ENCODE peak calls at places on chromosomes 7 and 10, in ten cellular contexts. Y, Q, S, A, M, W, B, D, K and J are unnamed samples.

GRCh38 chr10:484925-485661 is 204.4 kb downstream of the DIP2C start:
- DNase-seq in B (no peak), S (peak; percentile 43), M (no peak), Q (peak; percentile 7), D (no peak), W (no peak), K (no peak), A (peak; percentile 28), Y (peak; percentile 74), J (no peak)

GRCh38 chr7:51376420-51377092 is 59.9 kb upstream of the COBL start:
- DNase-seq in Y (no peak), Q (peak; percentile 91), A (peak; percentile 2), M (peak; percentile 55), S (no peak), D (peak; percentile 89), B (no peak), W (peak; percentile 66), K (no peak), J (no peak)

GRCh38 chr7:94205529-94205928 is 189.2 kb upstream of the COL1A2 start:
- DNase-seq in W (no peak), Q (no peak), K (no peak), D (no peak), S (no peak), B (no peak), M (peak; percentile 38), A (no peak), Y (no peak), J (no peak)

GRCh38 chr10:27258838-27259532 is 18.4 kb upstream of the ACBD5 start:
- DNase-seq in Q (no peak), K (peak; percentile 72), A (no peak), D (no peak), Y (no peak), S (no peak), B (no peak), W (peak; percentile 58), M (no peak), J (no peak)

GRCh38 chr7:40763319-40764287 is 628.8 kb downstream of the SUGCT start:
- DNase-seq in Y (no peak), B (peak; percentile 40), M (peak; percentile 14), A (peak; percentile 55), W (no peak), K (no peak), Q (peak; percentile 33), S (no peak), D (no peak), J (no peak)

GRCh38 chr10:96919785-96920425 is 87.8 kb downstream of the LCOR start:
- DNase-seq in K (no peak), Y (peak; percentile 24), D (no peak), S (no peak), B (peak; percentile 19), A (no peak), W (no peak), Q (no peak), M (peak; percentile 66), J (peak; percentile 76)

GRCh38 chr7:95245828-95246227 is 78.5 kb downstream of the PON1 start:
- DNase-seq in Y (no peak), B (no peak), Q (no peak), M (no peak), S (no peak), W (no peak), K (peak; percentile 16), A (no peak), D (no peak), J (no peak)

GRCh38 chr10:209357-209756 is 74.1 kb downstream of the ZMYND11 start:
- DNase-seq in A (peak; percentile 27), Y (no peak), K (peak; percentile 41), M (peak; percentile 28), W (no peak), S (no peak), D (peak; percentile 18), Q (peak; percentile 21), B (peak; percentile 18), J (no peak)

GRCh38 chr7:156999611-157000046 is 10.8 kb downstream of the MNX1 start:
- DNase-seq in B (no peak), K (peak; percentile 55), Q (no peak), Y (no peak), S (no peak), D (no peak), A (no peak), M (no peak), W (no peak), J (no peak)

GRCh38 chr7:19268737-19269136 is 123.5 kb upstream of the FERD3L start:
- DNase-seq in D (no peak), A (peak; percentile 35), S (no peak), K (no peak), Q (no peak), W (no peak), M (peak; percentile 30), B (peak; percentile 8), Y (no peak), J (no peak)

GRCh38 chr10:16965242-16965620 is 148.0 kb upstream of the RSU1 start:
- DNase-seq in K (no peak), M (no peak), W (no peak), S (no peak), Y (no peak), Q (no peak), D (no peak), A (no peak), B (no peak), J (no peak)

GRCh38 chr7:108246227-108246837 is 116.2 kb upstream of the LAMB4 start:
- DNase-seq in A (peak; percentile 98), Q (peak; percentile 93), W (peak; percentile 52), M (peak; percentile 98), Y (peak; percentile 27), D (peak; percentile 98), K (peak; percentile 8), B (peak; percentile 93), S (no peak), J (peak; percentile 92)

GRCh38 chr7:36819639-36820038 is 95.3 kb upstream of the AOAH start:
- DNase-seq in D (no peak), W (no peak), Y (no peak), S (no peak), Q (no peak), A (no peak), K (no peak), B (no peak), M (no peak), J (no peak)

GRCh38 chr7:55104707-55105433 is 86.1 kb downstream of the EGFR start:
- DNase-seq in S (no peak), B (no peak), A (peak; percentile 73), K (no peak), Y (no peak), M (peak; percentile 69), W (no peak), Q (no peak), D (no peak), J (peak; percentile 75)

GRCh38 chr10:76149602-76150138 is 718.2 kb downstream of the LRMDA start:
- DNase-seq in S (no peak), W (no peak), Y (no peak), M (no peak), A (no peak), B (no peak), Q (no peak), K (peak; percentile 36), D (no peak), J (no peak)
- TF ChIP-seq CTCF in S (no peak), W (no peak), Y (no peak), M (no peak), A (no peak), B (no peak), Q (no peak), K (no peak), D (no peak), J (no peak)

DNA sequence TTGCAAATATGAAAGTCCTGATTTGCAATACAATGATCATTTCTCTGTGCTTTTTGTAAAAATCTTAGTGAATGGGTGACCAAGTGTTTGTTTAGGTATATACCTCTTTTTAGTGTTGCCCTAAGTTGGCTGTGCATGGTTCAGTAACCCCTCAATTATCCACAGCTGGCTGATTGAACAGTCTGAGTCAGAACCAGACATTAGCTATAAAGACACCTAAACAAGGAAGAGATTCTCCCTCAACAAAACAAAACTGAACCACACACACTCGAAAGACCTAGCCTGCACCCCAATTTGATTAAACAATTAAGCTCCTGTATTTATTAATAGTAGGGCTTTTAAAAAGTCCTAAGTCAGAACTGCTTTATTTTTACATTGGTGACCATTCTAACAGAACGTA is 2.8 kb downstream of the RSBN1L start:
- DNase-seq in S (no peak), A (no peak), W (no peak), B (no peak), D (no peak), Q (no peak), Y (peak; percentile 78), M (no peak), K (no peak), J (no peak)
- H3K4me3 ChIP-seq in S (no peak overlapping the region), A (peak overlapping the region; percentile 92), W (peak overlapping the region; percentile 88), B (no peak overlapping the region), D (no peak overlapping the region), Q (peak overlapping the region; percentile 86), Y (peak overlapping the region; percentile 91), M (no peak overlapping the region), K (peak overlapping the region; percentile 98), J (peak overlapping the region; percentile 6)

DNA sequence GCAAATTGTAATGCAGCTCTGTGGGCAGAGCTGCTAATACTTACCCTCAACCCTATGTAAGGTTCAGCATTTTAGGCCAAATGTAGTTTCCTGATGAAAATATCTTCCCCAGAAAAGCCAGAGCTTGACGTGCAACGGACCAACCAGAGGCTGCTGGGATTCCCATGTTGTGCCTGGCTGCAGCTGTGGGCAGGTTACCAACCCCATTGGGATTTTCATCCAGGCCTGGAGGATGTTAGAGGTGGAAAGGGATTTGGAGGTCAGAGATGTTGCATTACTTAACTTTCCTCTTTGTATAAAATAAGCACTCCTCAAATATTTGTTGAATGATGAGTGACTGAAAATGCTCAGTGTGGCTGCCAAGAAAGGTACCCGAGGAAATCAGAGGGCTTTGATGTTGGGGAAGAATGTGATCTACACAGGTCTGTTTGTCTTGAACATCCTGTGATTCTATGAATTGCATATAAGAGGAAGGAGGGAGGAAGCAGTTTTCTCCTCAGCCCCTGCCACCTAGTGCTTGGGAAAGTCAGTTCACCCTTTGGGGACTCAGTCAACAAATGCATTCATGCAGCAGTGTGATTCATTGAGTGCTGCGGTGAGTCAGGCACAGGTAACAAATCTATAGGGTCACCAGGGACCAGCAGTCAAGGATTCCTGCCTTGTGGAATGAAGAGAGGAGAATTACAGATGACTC is 487.2 kb downstream of the RPS24 start:
- DNase-seq in M (peak; percentile 41), A (peak; percentile 42), S (no peak), W (peak; percentile 78), K (peak; percentile 57), Y (no peak), Q (peak; percentile 100), B (peak; percentile 49), D (peak; percentile 85), J (peak; percentile 48)
- TF ChIP-seq CTCF in M (peak; percentile 42), A (peak; percentile 52), S (no peak), W (peak; percentile 49), K (peak; percentile 58), Y (peak; percentile 3), Q (peak; percentile 99), B (peak; percentile 36), D (peak; percentile 56), J (peak; percentile 66)

DNA sequence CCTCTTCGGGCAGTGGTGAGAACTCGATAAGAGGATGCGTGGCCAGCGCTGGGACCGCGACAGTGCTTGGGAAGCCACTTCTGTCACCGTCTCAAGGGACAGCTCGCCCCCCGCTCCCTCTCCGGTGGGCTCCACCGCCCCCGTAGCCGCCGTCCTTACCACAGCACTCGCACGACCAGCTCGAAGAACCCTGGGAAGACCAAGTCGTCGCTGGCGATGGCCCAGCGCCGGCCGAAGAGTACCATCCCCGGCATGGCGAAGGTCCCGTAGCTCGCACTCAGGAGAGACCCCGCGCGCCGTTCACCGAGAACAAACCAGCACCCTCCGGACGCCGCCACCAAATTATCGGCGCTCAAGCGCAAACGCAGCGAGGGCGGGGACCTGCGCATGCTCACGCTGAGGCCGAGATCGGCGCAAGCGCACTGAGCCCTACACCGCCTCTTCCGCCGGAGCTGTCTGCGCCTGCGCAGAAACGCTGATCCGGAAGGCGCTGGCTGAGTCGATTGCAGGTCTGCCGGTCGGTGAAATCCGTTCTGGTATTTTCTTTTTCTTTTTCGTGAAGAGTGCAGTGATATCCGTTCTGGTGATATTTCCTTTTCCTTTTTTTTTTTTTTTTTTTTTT is at the start of gene DAGLB:
- DNase-seq in Q (peak; percentile 95), S (peak; percentile 96), W (peak; percentile 97), M (peak; percentile 90), A (peak; percentile 93), D (peak; percentile 93), B (peak; percentile 93), K (peak; percentile 97), Y (peak; percentile 97), J (peak; percentile 77)
- H3K4me3 ChIP-seq in Q (peak within 1 kb of the TSS; percentile 99), S (peak within 1 kb of the TSS; percentile 99), W (peak within 1 kb of the TSS; percentile 56), M (peak within 1 kb of the TSS; percentile 94), A (peak within 1 kb of the TSS; percentile 97), D (peak within 1 kb of the TSS; percentile 99), B (peak within 1 kb of the TSS; percentile 100), K (peak within 1 kb of the TSS; percentile 81), Y (peak within 1 kb of the TSS; percentile 93), J (peak within 1 kb of the TSS; percentile 85)